ENCODE peak calls at places on chromosomes 6 and 20, in five cellular contexts. T is fibroblast of mammary gland, L is endothelial cell, D is Panc1, U is cardiac fibroblast. B is an unnamed sample.
A peak's percentile ranks its signal among the peaks of the same experiment; 100 is the strongest.

GRCh38 chr20:53788253-53789022 is 194.8 kb upstream of the ZNF217 start:
- DNase-seq in T (no peak), L (no peak), D (no peak), U (no peak), B (no peak)

GRCh38 chr6:70764706-70765105 is 97.0 kb downstream of the SMAP1 start:
- DNase-seq in T (no peak), L (no peak), D (no peak), U (no peak), B (no peak)

GRCh38 chr6:42819803-42820508 is 38.1 kb downstream of the BICRAL start:
- DNase-seq in T (peak; percentile 30), L (no peak), D (no peak), U (peak; percentile 16), B (peak; percentile 10)

GRCh38 chr20:41245086-41245707 is 72.3 kb downstream of the ZHX3 start:
- DNase-seq in T (peak; percentile 52), L (no peak), D (no peak), U (peak; percentile 43), B (peak; percentile 33)

GRCh38 chr20:40781979-40782378 is 92.9 kb upstream of the MAFB start:
- DNase-seq in T (no peak), L (no peak), D (no peak), U (no peak), B (no peak)

GRCh38 chr20:50379049-50379990 is 130.9 kb upstream of the PTPN1 start:
- DNase-seq in T (peak; percentile 91), L (no peak), D (no peak), U (peak; percentile 91), B (peak; percentile 46)

GRCh38 chr6:19297880-19298279 is 539.3 kb upstream of the ID4 start:
- DNase-seq in T (no peak), L (no peak), D (no peak), U (no peak), B (peak; percentile 87)

GRCh38 chr6:43283905-43284304 is 14.2 kb upstream of the SLC22A7 start:
- DNase-seq in T (no peak), L (no peak), D (no peak), U (no peak), B (peak; percentile 10)

GRCh38 chr6:105515054-105515453 is 112.2 kb upstream of the PREP start:
- DNase-seq in T (no peak), L (no peak), D (no peak), U (no peak), B (no peak)

GRCh38 chr6:82980086-82980485 is 85.6 kb downstream of the UBE3D start:
- DNase-seq in T (peak; percentile 96), L (no peak), D (no peak), U (peak; percentile 87), B (peak; percentile 62)

GRCh38 chr20:12762725-12763124 is 246.0 kb upstream of the SPTLC3 start:
- DNase-seq in T (no peak), L (no peak), D (no peak), U (no peak), B (no peak)

GRCh38 chr6:40936810-40937209 is 102.2 kb downstream of the UNC5CL start:
- DNase-seq in T (peak; percentile 79), L (no peak), D (no peak), U (peak; percentile 50), B (peak; percentile 94)

GRCh38 chr20:37379967-37380828 is 34.3 kb downstream of the SRC start:
- DNase-seq in T (peak; percentile 33), L (no peak), D (no peak), U (no peak), B (peak; percentile 57)

GRCh38 chr20:20498081-20498861 is 130.4 kb downstream of the INSM1 start:
- DNase-seq in T (peak; percentile 12), L (no peak), D (no peak), U (no peak), B (no peak)

GRCh38 chr20:50728486-50728980 is 2.8 kb upstream of the PARD6B start:
- DNase-seq in T (no peak), L (no peak), D (no peak), U (no peak), B (no peak)

GRCh38 chr6:33105916-33106871 is 30.4 kb downstream of the HLA-DPB1 start:
- DNase-seq in T (no peak), L (no peak), D (no peak), U (no peak), B (peak; percentile 78)

GRCh38 chr6:21593927-21594421 is 423 bp downstream of the SOX4 start:
- DNase-seq in T (peak; percentile 67), L (peak; percentile 19), D (no peak), U (peak; percentile 74), B (peak; percentile 58)

GRCh38 chr6:128310061-128310460 is 210.3 kb downstream of the PTPRK start:
- DNase-seq in T (no peak), L (no peak), D (no peak), U (peak; percentile 9), B (no peak)

GRCh38 chr6:157669747-157670216 is 153.3 kb upstream of the SNX9 start:
- DNase-seq in T (peak; percentile 72), L (no peak), D (no peak), U (peak; percentile 76), B (peak; percentile 75)
- TF ChIP-seq CTCF in T (peak; percentile 25), L (no peak), D (no peak), U (peak; percentile 41), B (peak; percentile 44)

GRCh38 chr20:34473262-34473883 is 42.8 kb upstream of the DYNLRB1 start:
- DNase-seq in T (peak; percentile 66), L (peak; percentile 55), D (no peak), U (peak; percentile 66), B (peak; percentile 59)
- TF ChIP-seq CTCF in T (peak; percentile 26), L (no peak), D (peak; percentile 70), U (peak; percentile 36), B (peak; percentile 38)

GRCh38 chr6:1439349-1439748 is 50.0 kb downstream of the FOXF2 start:
- DNase-seq in T (peak; percentile 40), L (no peak), D (no peak), U (peak; percentile 21), B (no peak)
- TF ChIP-seq CTCF in T (no peak), L (no peak), D (no peak), U (no peak), B (no peak)

DNA sequence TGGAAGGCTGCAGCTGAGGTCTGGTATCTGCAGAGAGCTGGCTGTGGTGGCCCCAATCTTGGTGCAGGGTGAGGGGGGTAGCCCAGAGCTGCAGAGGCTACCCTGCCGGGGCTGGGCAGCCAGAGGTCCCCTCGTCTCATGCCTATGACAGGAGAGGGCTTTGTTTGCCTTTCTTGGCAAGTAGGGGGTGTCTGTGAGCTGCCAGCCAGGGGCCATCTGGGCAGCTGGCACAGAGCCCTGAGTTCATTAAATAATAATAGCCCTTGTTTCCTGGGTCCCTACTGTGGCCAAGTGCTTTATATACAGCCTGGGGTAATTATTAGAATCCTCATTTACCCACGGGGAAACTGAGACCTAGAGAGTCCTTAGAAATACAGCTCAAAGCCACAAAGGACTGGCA is 66.6 kb downstream of the EZR start:
- DNase-seq in T (peak; percentile 30), L (no peak), D (no peak), U (peak; percentile 20), B (no peak)
- TF ChIP-seq CTCF in T (peak; percentile 6), L (no peak), D (no peak), U (peak; percentile 19), B (no peak)

DNA sequence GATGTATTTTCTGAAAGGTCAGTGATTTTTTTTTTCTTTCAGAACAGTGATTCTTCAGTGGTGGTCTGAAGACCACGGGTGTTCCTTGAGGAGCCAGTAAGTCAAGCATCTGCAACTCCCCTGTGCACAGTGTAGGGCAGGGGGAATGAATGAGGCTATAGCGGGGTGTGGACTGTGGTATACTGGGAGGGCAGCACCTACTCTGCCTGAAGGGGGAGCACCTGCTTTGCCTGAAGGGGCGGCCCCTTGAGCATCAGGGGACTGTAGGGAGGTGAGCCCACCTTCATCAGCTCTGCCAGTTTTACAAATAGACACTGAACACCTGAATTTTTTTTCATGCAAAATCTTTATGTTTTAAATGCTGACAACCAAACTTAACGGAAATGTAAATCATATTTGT is 77.5 kb upstream of the RIPOR2 start:
- DNase-seq in T (no peak), L (no peak), D (no peak), U (no peak), B (no peak)
- TF ChIP-seq CTCF in T (no peak), L (no peak), D (peak; percentile 27), U (peak; percentile 21), B (peak; percentile 17)

GRCh38 chr6:119739776-119740175 is 390.2 kb upstream of the MAN1A1 start:
- DNase-seq in T (no peak), L (no peak), D (no peak), U (no peak), B (no peak)

GRCh38 chr6:119738425-119738824 is 388.9 kb upstream of the MAN1A1 start:
- DNase-seq in T (no peak), L (no peak), D (no peak), U (no peak), B (no peak)

GRCh38 chr6:119736680-119737079 is 387.1 kb upstream of the MAN1A1 start:
- DNase-seq in T (no peak), L (no peak), D (no peak), U (no peak), B (no peak)

GRCh38 chr6:119742188-119742803 is 392.7 kb upstream of the MAN1A1 start:
- DNase-seq in T (peak; percentile 63), L (peak; percentile 78), D (peak; percentile 18), U (peak; percentile 61), B (peak; percentile 61)
- TF ChIP-seq CTCF in T (peak; percentile 94), L (peak; percentile 87), D (peak; percentile 86), U (peak; percentile 81), B (peak; percentile 95)

GRCh38 chr6:4382362-4382853 is 247.0 kb upstream of the ECI2 start:
- DNase-seq in T (no peak), L (no peak), D (no peak), U (no peak), B (no peak)

GRCh38 chr6:4381379-4381778 is 246.0 kb upstream of the ECI2 start:
- DNase-seq in T (peak; percentile 74), L (no peak), D (no peak), U (peak; percentile 91), B (no peak)

GRCh38 chr6:4383910-4384637 is 248.7 kb upstream of the ECI2 start:
- DNase-seq in T (peak; percentile 28), L (no peak), D (no peak), U (peak; percentile 30), B (peak; percentile 22)

GRCh38 chr6:4380881-4381281 is 245.5 kb upstream of the ECI2 start:
- DNase-seq in T (no peak), L (no peak), D (no peak), U (peak; percentile 59), B (no peak)

GRCh38 chr6:4384638-4385036 is 249.3 kb upstream of the ECI2 start:
- DNase-seq in T (no peak), L (no peak), D (no peak), U (no peak), B (no peak)
- TF ChIP-seq CTCF in T (no peak), L (no peak), D (no peak), U (no peak), B (no peak)

GRCh38 chr6:3195695-3196497 is 31.6 kb downstream of the TUBB2B start:
- DNase-seq in T (peak; percentile 44), L (no peak), D (no peak), U (no peak), B (no peak)
- TF ChIP-seq CTCF in T (no peak), L (no peak), D (peak; percentile 16), U (no peak), B (no peak)

DNA sequence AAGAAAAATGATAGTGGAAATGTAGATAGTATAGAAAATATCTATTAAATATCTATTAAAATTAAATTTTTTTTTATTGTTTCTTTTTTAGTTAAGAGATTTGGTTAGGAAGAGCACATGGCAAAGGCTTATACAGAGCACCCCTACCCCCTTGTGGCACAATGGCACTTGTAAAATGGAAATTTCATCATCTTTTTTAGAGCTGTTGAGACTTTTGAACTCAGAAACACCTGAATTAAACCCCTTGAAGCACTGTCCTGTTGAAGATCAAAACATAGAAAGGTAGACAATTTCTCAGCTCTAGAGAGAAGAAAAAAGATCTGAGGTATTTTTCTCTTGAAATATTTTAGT is 572.4 kb downstream of the PKHD1 start:
- DNase-seq in T (no peak), L (no peak), D (no peak), U (no peak), B (peak; percentile 66)
- TF ChIP-seq CTCF in T (no peak), L (no peak), D (no peak), U (no peak), B (peak; percentile 62)